ENCODE peak calls at places on chromosomes 12 and 14, in five cellular contexts. F, J, I, Y and Q are unnamed samples.

GRCh38 chr12:25769076-25769945 is 189.2 kb upstream of the RASSF8 start:
- DNase-seq in F (peak), J (peak), I (no peak), Y (no peak), Q (no peak)

GRCh38 chr12:61018571-61018970 is 1241.6 kb upstream of the USP15 start:
- DNase-seq in F (no peak), J (no peak), I (no peak), Y (no peak), Q (no peak)

GRCh38 chr14:55354500-55354899 is 57.1 kb downstream of the ATG14 start:
- DNase-seq in F (no peak), J (peak), I (peak), Y (peak), Q (peak)

GRCh38 chr12:10771132-10771733 is 31.2 kb downstream of the TAS2R7 start:
- DNase-seq in F (no peak), J (peak), I (no peak), Y (no peak), Q (no peak)

GRCh38 chr12:18752280-18752920 is 14.5 kb downstream of the CAPZA3 start:
- DNase-seq in F (no peak), J (peak), I (no peak), Y (no peak), Q (no peak)

GRCh38 chr12:76909290-76909689 is 30.5 kb upstream of the CSRP2 start:
- DNase-seq in F (no peak), J (no peak), I (no peak), Y (no peak), Q (no peak)

GRCh38 chr14:99654235-99655000 is 9.5 kb downstream of the HHIPL1 start:
- DNase-seq in F (no peak), J (peak), I (no peak), Y (no peak), Q (no peak)

GRCh38 chr12:20792971-20793370 is 17.5 kb upstream of the SLCO1B3 start:
- DNase-seq in F (no peak), J (no peak), I (no peak), Y (no peak), Q (no peak)

GRCh38 chr12:95848575-95849388 is 10.0 kb upstream of the SNRPF start:
- DNase-seq in F (no peak), J (peak), I (no peak), Y (no peak), Q (no peak)

GRCh38 chr12:112839386-112839972 is 47.9 kb downstream of the RPH3A start:
- DNase-seq in F (peak), J (peak), I (no peak), Y (no peak), Q (no peak)

GRCh38 chr12:75194250-75194649 is 15.4 kb downstream of the KCNC2 start:
- DNase-seq in F (no peak), J (no peak), I (no peak), Y (no peak), Q (no peak)

GRCh38 chr12:120099738-120100137 is 16.8 kb downstream of the RAB35 start:
- DNase-seq in F (no peak), J (no peak), I (no peak), Y (no peak), Q (no peak)

GRCh38 chr12:114555451-114555850 is 128.5 kb downstream of the TBX3 start:
- DNase-seq in F (no peak), J (no peak), I (no peak), Y (no peak), Q (no peak)

GRCh38 chr12:79260923-79261322 is 396.3 kb downstream of the SYT1 start:
- DNase-seq in F (no peak), J (no peak), I (no peak), Y (no peak), Q (no peak)

GRCh38 chr12:120394483-120395367 is 25.8 kb upstream of the MSI1 start:
- DNase-seq in F (peak), J (no peak), I (no peak), Y (no peak), Q (no peak)

GRCh38 chr12:91502208-91502607 is 319.6 kb upstream of the DCN start:
- DNase-seq in F (no peak), J (no peak), I (no peak), Y (no peak), Q (no peak)

GRCh38 chr12:59431266-59431665 is 164.6 kb upstream of the SLC16A7 start:
- DNase-seq in F (no peak), J (peak), I (no peak), Y (no peak), Q (no peak)

GRCh38 chr14:98503086-98503815 is 768.7 kb downstream of the BCL11B start:
- DNase-seq in F (peak), J (no peak), I (no peak), Y (no peak), Q (no peak)

GRCh38 chr14:21902561-21903199 is 229.1 kb upstream of the OR4E1 start:
- DNase-seq in F (no peak), J (no peak), I (no peak), Y (no peak), Q (no peak)

GRCh38 chr14:89368490-89369477 is 48.2 kb downstream of the FOXN3 start:
- DNase-seq in F (no peak), J (no peak), I (no peak), Y (no peak), Q (no peak)

GRCh38 chr12:123163227-123163626 is 12.3 kb upstream of the PITPNM2 start:
- DNase-seq in F (peak), J (no peak), I (no peak), Y (no peak), Q (no peak)

GRCh38 chr14:35161231-35161630 is 38.9 kb downstream of the PRORP start:
- DNase-seq in F (no peak), J (no peak), I (no peak), Y (no peak), Q (no peak)

GRCh38 chr14:64673748-64674147 is 30.5 kb upstream of the PLEKHG3 start:
- DNase-seq in F (peak), J (no peak), I (no peak), Y (peak), Q (no peak)

GRCh38 chr14:22613091-22613695 is 15.1 kb downstream of the ABHD4 start:
- DNase-seq in F (no peak), J (peak), I (no peak), Y (no peak), Q (no peak)

GRCh38 chr14:72907886-72908285 is 14.0 kb upstream of the DPF3 start:
- DNase-seq in F (no peak), J (peak), I (no peak), Y (no peak), Q (no peak)

GRCh38 chr12:83261998-83262397 is 575.3 kb downstream of the TMTC2 start:
- DNase-seq in F (no peak), J (no peak), I (no peak), Y (no peak), Q (no peak)

GRCh38 chr12:131102991-131103609 is 149.4 kb downstream of the ADGRD1 start:
- DNase-seq in F (no peak), J (no peak), I (peak), Y (no peak), Q (no peak)

GRCh38 chr12:46524778-46525177 is 152.2 kb upstream of the SLC38A2 start:
- DNase-seq in F (no peak), J (peak), I (no peak), Y (no peak), Q (no peak)

GRCh38 chr14:50064993-50065392 is 51.4 kb downstream of the VCPKMT start:
- DNase-seq in F (no peak), J (peak), I (no peak), Y (no peak), Q (peak)

GRCh38 chr14:51382506-51382905 is 142.5 kb downstream of the TMX1 start:
- DNase-seq in F (peak), J (no peak), I (no peak), Y (no peak), Q (no peak)

GRCh38 chr12:25320123-25321006 is 69.6 kb upstream of the KRAS start:
- DNase-seq in F (no peak), J (no peak), I (no peak), Y (no peak), Q (no peak)